ENCODE peak calls at places on chromosomes 5 and 9, in six cellular contexts. S is endodermal cell, Y is IMR-90, J is tibial nerve, F is HAP-1, Q is lung. T is an unnamed sample.

GRCh38 chr5:129003232-129003631 is 37.9 kb downstream of the SLC27A6 start:
- DNase-seq in S (no peak), Y (no peak), J (no peak), F (no peak), Q (no peak), T (no peak)

GRCh38 chr9:89714316-89714715 is 109.5 kb downstream of the GADD45G start:
- DNase-seq in S (no peak), Y (no peak), J (no peak), F (no peak), Q (no peak), T (no peak)

GRCh38 chr9:134060546-134060945 is 7.3 kb downstream of the BRD3 start:
- DNase-seq in S (peak; percentile 44), Y (no peak), J (no peak), F (no peak), Q (no peak), T (no peak)

GRCh38 chr9:94926457-94926852 is 200.0 kb downstream of the AOPEP start:
- DNase-seq in S (no peak), Y (no peak), J (no peak), F (no peak), Q (no peak), T (no peak)

GRCh38 chr5:95701074-95701473 is 18.3 kb upstream of the SPATA9 start:
- DNase-seq in S (no peak), Y (no peak), J (no peak), F (no peak), Q (no peak), T (no peak)

GRCh38 chr5:73985145-73985544 is 359.1 kb downstream of the ARHGEF28 start:
- DNase-seq in S (no peak), Y (peak; percentile 45), J (no peak), F (no peak), Q (no peak), T (no peak)

GRCh38 chr5:157025093-157025698 is 33.7 kb downstream of the HAVCR1 start:
- DNase-seq in S (no peak), Y (no peak), J (no peak), F (no peak), Q (no peak), T (no peak)

GRCh38 chr9:125049212-125049611 is 94.1 kb downstream of the SCAI start:
- DNase-seq in S (no peak), Y (peak; percentile 15), J (no peak), F (peak; percentile 59), Q (no peak), T (no peak)

GRCh38 chr5:145737578-145737977 is 97.6 kb downstream of the PRELID2 start:
- DNase-seq in S (no peak), Y (no peak), J (no peak), F (no peak), Q (no peak), T (no peak)

GRCh38 chr5:168706655-168707069 is 127.5 kb upstream of the PANK3 start:
- DNase-seq in S (peak; percentile 87), Y (peak; percentile 47), J (no peak), F (peak; percentile 77), Q (no peak), T (no peak)

GRCh38 chr9:88922091-88922490 is 69.2 kb upstream of the S1PR3 start:
- DNase-seq in S (no peak), Y (no peak), J (no peak), F (no peak), Q (no peak), T (no peak)

GRCh38 chr9:119366909-119367690 is 2.1 kb downstream of the BRINP1 start:
- DNase-seq in S (peak; percentile 59), Y (no peak), J (no peak), F (no peak), Q (no peak), T (no peak)

GRCh38 chr9:131776473-131776872 is 36.6 kb upstream of the RAPGEF1 start:
- DNase-seq in S (peak; percentile 96), Y (peak; percentile 36), J (no peak), F (peak; percentile 78), Q (no peak), T (no peak)

GRCh38 chr5:127647361-127647958 is 1.4 kb upstream of the CTXN3 start:
- DNase-seq in S (no peak), Y (no peak), J (no peak), F (no peak), Q (no peak), T (no peak)

GRCh38 chr5:127648997-127649550 is at the start of gene CTXN3:
- DNase-seq in S (no peak), Y (no peak), J (no peak), F (no peak), Q (peak; percentile 51), T (no peak)

GRCh38 chr5:127652952-127653611 is 4.2 kb downstream of the CTXN3 start:
- DNase-seq in S (no peak), Y (no peak), J (no peak), F (no peak), Q (no peak), T (no peak)

GRCh38 chr5:127650022-127650421 is 1.1 kb downstream of the CTXN3 start:
- DNase-seq in S (peak; percentile 60), Y (no peak), J (no peak), F (no peak), Q (no peak), T (no peak)

GRCh38 chr5:127650649-127651048 is 1.8 kb downstream of the CTXN3 start:
- DNase-seq in S (no peak), Y (peak; percentile 81), J (no peak), F (no peak), Q (no peak), T (no peak)
- H3K4me1 ChIP-seq in S (peaks cover 11% of the 10 kb centered on the region), Y (no peaks in the 10 kb centered on the region), J (no peaks in the 10 kb centered on the region), F (peaks cover 6% of the 10 kb centered on the region), Q (no peaks in the 10 kb centered on the region), T (no peaks in the 10 kb centered on the region)

DNA sequence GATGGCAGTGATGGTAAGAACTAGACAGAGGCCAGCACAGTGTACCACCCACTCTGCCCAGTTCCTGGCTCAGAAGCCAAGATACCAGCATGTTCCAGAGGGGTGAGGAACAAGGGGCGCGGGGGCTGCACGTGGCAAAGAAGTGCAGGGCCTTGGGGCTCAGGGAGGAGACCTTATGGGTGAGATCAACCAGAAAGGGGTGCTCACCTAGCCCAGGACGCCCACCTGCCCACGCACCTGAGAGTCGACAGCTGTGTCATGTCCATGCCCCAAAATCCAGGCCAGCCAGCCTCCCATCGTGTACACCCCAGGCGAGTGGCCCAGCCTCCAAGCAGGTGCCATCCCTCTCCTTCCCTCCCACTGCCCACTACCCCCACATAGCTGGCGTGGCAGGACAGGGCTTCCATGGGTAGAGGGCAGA is 34.9 kb downstream of the BICD2 start:
- DNase-seq in S (peak; percentile 36), Y (no peak), J (no peak), F (peak; percentile 7), Q (no peak), T (no peak)
- H3K4me1 ChIP-seq in S (peaks cover 4% of the 10 kb centered on the region), Y (peaks cover 8% of the 10 kb centered on the region), J (peaks cover 30% of the 10 kb centered on the region), F (no peaks in the 10 kb centered on the region), Q (peaks cover 22% of the 10 kb centered on the region), T (peaks cover 8% of the 10 kb centered on the region)

DNA sequence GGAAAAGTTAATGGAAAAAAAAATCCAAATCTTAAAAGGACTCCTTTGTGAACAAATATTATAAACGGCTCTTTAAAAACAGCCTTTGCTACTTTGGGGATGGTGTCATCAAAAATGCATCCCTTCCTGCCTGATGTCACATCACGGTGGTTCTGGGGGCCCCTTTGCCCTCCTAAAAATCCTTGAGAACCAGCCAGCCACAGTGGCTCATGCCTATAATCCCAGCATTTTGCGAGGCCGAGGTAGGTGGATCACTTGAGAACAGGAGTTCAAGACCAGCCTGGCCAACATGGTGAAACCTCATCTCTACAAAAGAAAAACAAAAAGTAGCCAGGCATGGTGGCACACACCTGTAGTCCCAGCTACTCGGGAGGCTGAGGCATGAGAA is 43.9 kb downstream of the FNBP1 start:
- DNase-seq in S (no peak), Y (no peak), J (no peak), F (peak; percentile 22), Q (no peak), T (no peak)
- H3K4me1 ChIP-seq in S (no peaks in the 10 kb centered on the region), Y (peaks cover 8% of the 10 kb centered on the region), J (peaks cover 28% of the 10 kb centered on the region), F (no peaks in the 10 kb centered on the region), Q (peaks cover 8% of the 10 kb centered on the region), T (peaks cover 4% of the 10 kb centered on the region)

DNA sequence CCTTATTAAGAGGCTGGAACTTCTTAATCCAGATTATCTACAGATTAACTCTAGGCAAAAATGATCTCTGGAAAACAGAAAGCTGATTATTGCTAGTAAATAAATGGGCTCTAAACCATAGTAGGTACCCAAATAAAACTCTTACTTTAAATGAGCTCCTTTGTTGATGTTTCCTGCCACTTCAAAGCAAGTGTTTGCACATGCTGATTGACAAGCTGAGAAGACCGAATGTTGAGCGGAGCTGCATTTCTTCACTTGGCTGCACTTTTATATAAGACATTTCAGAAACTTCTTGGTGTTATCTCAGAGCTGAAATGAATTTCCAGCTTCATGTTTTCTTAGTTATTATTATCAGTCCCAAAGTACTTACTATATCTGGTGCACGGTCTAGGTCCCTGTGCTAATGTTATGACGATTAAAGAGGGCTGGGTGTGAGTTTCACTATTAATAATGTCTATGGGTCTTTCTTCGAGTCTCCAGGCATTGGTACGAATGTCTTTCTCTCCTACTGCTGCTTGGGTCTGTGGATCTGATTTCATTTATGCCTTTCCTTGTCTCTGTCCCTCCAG is 58.6 kb upstream of the CTXN3 start:
- DNase-seq in S (no peak), Y (no peak), J (no peak), F (no peak), Q (no peak), T (no peak)
- H3K4me1 ChIP-seq in S (peaks cover 5% of the 10 kb centered on the region), Y (no peaks in the 10 kb centered on the region), J (no peaks in the 10 kb centered on the region), F (peaks cover 27% of the 10 kb centered on the region), Q (no peaks in the 10 kb centered on the region), T (no peaks in the 10 kb centered on the region)

DNA sequence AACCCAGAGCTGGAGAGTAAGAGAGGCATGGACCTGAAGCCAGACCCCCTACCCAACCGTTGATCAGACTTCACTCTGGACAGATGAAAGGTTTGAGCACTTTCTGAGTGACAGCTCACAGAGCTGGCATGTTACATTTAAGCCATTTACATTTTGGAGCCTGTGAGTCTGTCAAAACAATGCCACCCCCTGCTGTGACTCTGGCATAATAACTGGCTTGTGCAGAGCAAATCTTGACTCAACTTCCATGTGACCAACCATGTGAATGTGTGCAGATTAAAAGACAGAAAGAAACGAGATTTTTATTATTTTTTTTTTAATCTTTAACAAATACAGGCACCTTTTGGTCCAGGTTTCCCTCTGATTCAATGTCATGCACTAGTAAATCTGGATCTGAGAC is 48.5 kb downstream of the MFAP3 start:
- DNase-seq in S (no peak), Y (no peak), J (no peak), F (peak; percentile 73), Q (no peak), T (no peak)
- H3K4me1 ChIP-seq in S (peaks cover 48% of the 10 kb centered on the region), Y (no peaks in the 10 kb centered on the region), J (no peaks in the 10 kb centered on the region), F (peaks cover 19% of the 10 kb centered on the region), Q (peaks cover 2% of the 10 kb centered on the region), T (no peaks in the 10 kb centered on the region)